ENCODE peak calls at places on chromosome 11, in five cellular contexts. X, W, M, L and K are unnamed samples.

GRCh38 chr11:5698281-5698680 is 8.7 kb downstream of the TRIM22 start:
- DNase-seq in W (no peak), X (no peak), L (no peak), M (no peak), K (no peak)

GRCh38 chr11:20155683-20156279 is 4.5 kb downstream of the DBX1 start:
- DNase-seq in L (peak; percentile 57), W (no peak), X (no peak), M (no peak), K (no peak)

GRCh38 chr11:102458531-102458930 is 6.0 kb upstream of the TMEM123 start:
- DNase-seq in M (no peak), L (no peak), X (no peak), W (no peak), K (no peak)

GRCh38 chr11:59173080-59173963 is 1.4 kb downstream of the DTX4 start:
- DNase-seq in W (no peak), L (peak; percentile 81), X (no peak), M (no peak), K (peak; percentile 81)

GRCh38 chr11:99275521-99275920 is 254.8 kb downstream of the CNTN5 start:
- DNase-seq in M (no peak), W (no peak), L (no peak), X (no peak), K (no peak)

GRCh38 chr11:13304655-13305340 is 27.2 kb downstream of the BMAL1 start:
- DNase-seq in M (no peak), X (no peak), L (no peak), W (no peak), K (no peak)

GRCh38 chr11:13970986-13971385 is 8.5 kb downstream of the SPON1 start:
- DNase-seq in L (peak; percentile 59), X (no peak), W (peak; percentile 24), M (no peak), K (no peak)

GRCh38 chr11:105004021-105004420 is 18.9 kb downstream of the CASP5 start:
- DNase-seq in L (no peak), M (no peak), W (no peak), X (no peak), K (no peak)

GRCh38 chr11:35274909-35275807 is 136.2 kb downstream of the CD44 start:
- DNase-seq in W (no peak), M (no peak), X (no peak), L (peak; percentile 20), K (peak; percentile 77)

GRCh38 chr11:78350646-78351165 is 66.9 kb downstream of the GAB2 start:
- DNase-seq in L (no peak), X (no peak), W (no peak), M (no peak), K (no peak)

GRCh38 chr11:12914401-12914912 is 94.7 kb upstream of the RASSF10 start:
- DNase-seq in W (no peak), L (peak; percentile 91), X (no peak), M (peak; percentile 87), K (no peak)

DNA sequence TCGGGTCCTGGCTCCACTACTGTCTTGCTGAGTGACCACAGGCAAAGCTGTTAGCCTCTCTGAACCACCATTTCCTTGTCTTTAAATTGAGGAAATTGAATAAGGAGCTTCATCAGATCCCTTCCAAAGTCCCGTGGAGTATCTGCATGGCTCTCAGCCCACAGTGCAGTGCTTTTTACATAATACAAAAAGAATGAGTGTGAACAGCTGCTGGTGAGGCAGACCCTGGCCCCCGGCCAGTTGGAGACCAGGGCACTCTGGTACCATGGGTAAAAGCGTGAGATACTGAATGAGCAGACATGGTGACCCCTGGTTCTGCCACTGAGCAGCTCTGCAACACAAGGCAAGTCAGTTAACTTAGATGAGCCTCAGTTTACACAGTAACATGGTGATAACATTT is 86.8 kb downstream of the GALNT18 start:
- DNase-seq in X (no peak), W (no peak), M (no peak), L (no peak), K (no peak)
- TF ChIP-seq POLR2AphosphoS5 in X (no peak), W (no peak), M (no peak), L (no peak), K (no peak)

GRCh38 chr11:126475627-126475991 is 120.1 kb downstream of the ST3GAL4 start:
- DNase-seq in L (no peak), W (no peak), M (no peak), X (no peak), K (no peak)
- TF ChIP-seq CTCF in L (no peak), W (no peak), M (no peak), X (no peak), K (no peak)

GRCh38 chr11:123054301-123055065 is 7.5 kb downstream of the HSPA8 start:
- DNase-seq in W (peak; percentile 56), M (no peak), L (peak; percentile 95), X (no peak), K (no peak)
- TF ChIP-seq POLR2AphosphoS5 in W (peak; percentile 41), M (peak; percentile 73), L (no peak), X (peak; percentile 88), K (no peak)

GRCh38 chr11:61048368-61049065 is 53.8 kb upstream of the CD5 start:
- DNase-seq in W (no peak), X (no peak), L (no peak), M (no peak), K (no peak)
- TF ChIP-seq CTCF in W (no peak), X (no peak), L (no peak), M (no peak), K (no peak)

GRCh38 chr11:1239596-1240205 is 16.8 kb downstream of the MUC5B start:
- DNase-seq in X (no peak), M (no peak), L (no peak), W (no peak), K (no peak)
- TF ChIP-seq POLR2AphosphoS5 in X (no peak), M (no peak), L (no peak), W (no peak), K (no peak)

GRCh38 chr11:64269380-64270234 is 14.9 kb downstream of the BAD start:
- DNase-seq in L (peak; percentile 100), W (peak; percentile 99), X (peak; percentile 98), M (peak; percentile 98), K (peak; percentile 99)
- TF ChIP-seq CTCF in L (no peak), W (no peak), X (no peak), M (no peak), K (peak; percentile 14)

DNA sequence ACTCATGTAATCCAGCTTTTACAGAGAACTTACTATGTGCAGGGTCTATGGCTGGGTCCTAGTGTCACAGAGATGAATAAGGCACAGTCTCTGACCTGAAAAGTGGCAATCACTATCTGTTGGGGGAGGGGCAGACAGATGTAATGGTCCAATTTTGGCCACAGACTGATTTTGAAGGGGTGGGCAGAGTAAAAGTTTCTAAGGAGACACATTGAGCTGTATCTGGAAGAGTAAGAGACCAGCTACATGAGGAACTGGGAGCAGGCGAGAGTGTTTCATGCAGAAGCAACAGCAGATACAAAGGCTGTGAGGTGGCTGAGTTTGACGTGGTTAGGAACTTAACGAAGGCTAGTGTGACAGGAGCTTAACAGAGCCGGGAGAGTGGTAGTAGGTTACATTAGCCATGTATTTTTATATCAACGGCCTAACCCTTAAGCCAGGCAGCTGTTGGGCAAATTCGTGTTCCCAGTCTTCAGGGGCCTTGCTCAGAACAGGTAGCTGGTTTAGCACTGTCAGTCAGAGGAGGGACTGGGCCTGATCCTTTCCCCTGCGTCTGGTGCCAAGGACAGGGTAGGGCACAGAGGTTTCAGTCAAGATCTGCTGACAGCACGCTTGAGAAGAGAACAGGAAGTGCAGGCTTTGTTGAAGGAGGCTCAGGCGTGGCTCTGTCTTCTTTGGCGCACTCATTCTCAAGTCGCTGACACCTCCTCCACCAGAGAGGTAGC is 1.4 kb upstream of the STIM1 start:
- DNase-seq in X (no peak), L (no peak), M (no peak), W (no peak), K (peak; percentile 85)
- TF ChIP-seq POLR2AphosphoS5 in X (no peak), L (no peak), M (no peak), W (no peak), K (peak; percentile 18)

DNA sequence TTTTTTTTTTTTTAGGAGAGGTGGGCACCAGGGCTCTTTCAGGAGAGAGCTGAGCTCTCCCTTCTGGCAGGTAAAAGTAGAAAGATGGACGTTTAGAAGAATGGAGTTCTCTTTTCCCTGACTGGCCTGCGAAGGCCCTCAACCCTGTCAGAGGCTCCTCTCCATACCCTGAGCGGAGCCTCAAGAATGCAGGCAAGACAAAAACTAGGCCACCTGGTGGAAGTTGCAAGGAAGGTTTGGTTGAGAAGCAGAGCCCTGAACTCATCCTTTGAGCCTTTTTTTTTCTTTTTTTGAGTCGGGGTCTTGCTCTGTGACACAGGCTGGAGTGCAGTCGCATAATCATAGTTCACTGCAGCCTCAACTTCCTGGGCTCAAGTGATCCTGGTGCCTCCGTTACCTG is 1.4 kb downstream of the OTOG start:
- DNase-seq in L (peak; percentile 85), X (no peak), M (no peak), W (no peak), K (peak; percentile 23)
- TF ChIP-seq CTCF in L (peak; percentile 49), X (no peak), M (peak; percentile 65), W (no peak), K (no peak)

GRCh38 chr11:44097821-44098220 is 2.3 kb downstream of the EXT2 start:
- DNase-seq in M (no peak), L (no peak), X (no peak), W (no peak), K (no peak)

GRCh38 chr11:44096360-44097188 is 1.1 kb downstream of the EXT2 start:
- DNase-seq in M (no peak), W (no peak), L (no peak), X (no peak), K (no peak)

GRCh38 chr11:44094260-44094868 is 1.1 kb upstream of the EXT2 start:
- DNase-seq in W (peak; percentile 57), M (no peak), L (peak; percentile 96), X (peak; percentile 43), K (peak; percentile 88)

GRCh38 chr11:44090539-44090938 is 4.9 kb upstream of the EXT2 start:
- DNase-seq in L (no peak), W (no peak), X (no peak), M (no peak), K (no peak)

DNA sequence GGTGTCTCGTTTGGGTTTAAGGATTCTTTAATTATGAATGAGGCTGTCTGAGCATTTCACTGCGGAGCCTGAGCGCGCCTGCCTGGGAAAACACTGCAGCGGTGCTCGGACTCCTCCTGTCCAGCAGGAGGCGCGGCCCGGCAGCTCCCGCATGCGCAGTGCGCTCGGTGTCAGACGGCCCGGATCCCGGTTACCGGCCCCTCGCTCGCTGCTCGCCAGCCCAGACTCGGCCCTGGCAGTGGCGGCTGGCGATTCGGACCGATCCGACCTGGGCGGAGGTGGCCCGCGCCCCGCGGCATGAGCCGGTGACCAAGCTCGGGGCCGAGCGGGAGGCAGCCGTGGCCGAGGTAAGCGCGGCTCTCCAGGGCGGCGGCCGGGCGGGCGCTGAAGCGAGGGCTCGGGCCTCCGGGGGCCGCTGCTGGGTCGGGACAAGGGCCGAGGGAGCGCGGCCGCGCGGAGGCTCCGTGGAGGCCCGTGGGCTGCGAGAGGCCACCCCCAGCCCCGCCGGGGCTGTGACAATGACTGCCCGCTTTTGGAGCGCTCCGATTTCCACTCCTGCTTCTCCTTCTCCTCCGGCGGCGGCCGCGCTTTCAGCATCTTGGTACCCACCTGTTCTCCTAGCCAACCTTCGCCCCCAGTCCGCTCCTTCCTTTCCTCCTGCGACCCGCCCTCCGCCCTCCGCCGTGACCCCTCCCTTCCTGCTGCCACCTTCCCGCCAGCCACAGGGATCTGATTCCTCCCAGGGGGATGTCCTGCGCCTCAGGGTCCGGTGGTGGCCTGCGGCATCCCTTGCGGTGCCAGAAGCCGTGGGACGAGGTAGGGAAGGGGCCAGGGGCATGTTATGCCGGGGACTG is at the start of gene EXT2:
- DNase-seq in W (peak; percentile 49), M (no peak), X (no peak), L (peak; percentile 91), K (peak; percentile 89)
- TF ChIP-seq POLR2AphosphoS5 in W (peak; percentile 75), M (no peak), X (peak; percentile 57), L (peak; percentile 72), K (peak; percentile 9)

GRCh38 chr11:2269601-2270321 is 627 bp downstream of the ASCL2 start:
- DNase-seq in L (peak; percentile 78), M (peak; percentile 62), W (no peak), X (no peak), K (peak; percentile 77)
- TF ChIP-seq CTCF in L (no peak), M (peak; percentile 30), W (no peak), X (no peak), K (no peak)